ENCODE peak calls at places on chromosomes 13 and 19, in seven cellular contexts. A is NCI-H1105 treated with DMSO at 0.1 percent for 48 hours, F is cardiac muscle cell, D is AG04450, C is body of pancreas, N is GM13977, Y is neuronal stem cell. W is an unnamed sample.

GRCh38 chr19:18290250-18291018 is 9.0 kb upstream of the JUND start:
- DNase-seq in A (no peak), F (peak; percentile 43), D (no peak), C (no peak), N (peak; percentile 88), Y (no peak), W (peak; percentile 79)

GRCh38 chr13:48728226-48728625 is 74.5 kb downstream of the CYSLTR2 start:
- DNase-seq in A (no peak), F (no peak), D (no peak), C (no peak), N (no peak), Y (no peak), W (no peak)

GRCh38 chr19:40542197-40542859 is 34.3 kb upstream of the SHKBP1 start:
- DNase-seq in A (peak; percentile 43), F (peak; percentile 98), D (peak; percentile 61), C (peak; percentile 88), N (no peak), Y (no peak), W (no peak)

GRCh38 chr13:114132419-114133121 is at the start of gene RASA3:
- DNase-seq in A (peak; percentile 77), F (peak; percentile 93), D (no peak), C (peak; percentile 79), N (peak; percentile 98), Y (peak; percentile 84), W (peak; percentile 94)

GRCh38 chr19:36547001-36547732 is 19.1 kb upstream of the ZNF260 start:
- DNase-seq in A (no peak), F (peak; percentile 14), D (no peak), C (no peak), N (no peak), Y (no peak), W (no peak)

GRCh38 chr13:75263741-75264407 is 218.1 kb downstream of the TBC1D4 start:
- DNase-seq in A (no peak), F (peak; percentile 6), D (no peak), C (no peak), N (no peak), Y (no peak), W (no peak)

GRCh38 chr19:658916-659839 is 3.8 kb downstream of the RNF126 start:
- DNase-seq in A (no peak), F (peak; percentile 29), D (no peak), C (no peak), N (no peak), Y (no peak), W (no peak)

GRCh38 chr19:19860756-19861390 is 4.8 kb upstream of the ZNF253 start:
- DNase-seq in A (no peak), F (peak; percentile 48), D (no peak), C (peak; percentile 41), N (no peak), Y (peak; percentile 84), W (peak; percentile 8)

GRCh38 chr13:36363464-36363863 is 17.3 kb upstream of the SPART start:
- DNase-seq in A (no peak), F (no peak), D (no peak), C (no peak), N (no peak), Y (no peak), W (no peak)

GRCh38 chr13:97242755-97243497 is 20.8 kb downstream of the MBNL2 start:
- DNase-seq in A (no peak), F (no peak), D (no peak), C (no peak), N (no peak), Y (no peak), W (no peak)

GRCh38 chr13:77506874-77507273 is 28.6 kb upstream of the SCEL start:
- DNase-seq in A (no peak), F (no peak), D (no peak), C (no peak), N (no peak), Y (no peak), W (no peak)

GRCh38 chr19:14363203-14364097 is 17.8 kb upstream of the ADGRE5 start:
- DNase-seq in A (no peak), F (peak; percentile 96), D (no peak), C (peak; percentile 51), N (peak; percentile 22), Y (peak; percentile 40), W (peak; percentile 54)